ENCODE peak calls at places on chromosomes 7 and 10, in ten cellular contexts. E, Y, H, G, V, L, N, Z, D and C are unnamed samples.

GRCh38 chr7:128794020-128794419 is 2.3 kb downstream of the CCDC136 start:
- DNase-seq in E (no peak), Y (no peak), H (no peak), G (no peak), V (no peak), L (no peak), N (no peak), Z (no peak), D (no peak), C (no peak)

GRCh38 chr10:132865851-132866600 is 76.3 kb downstream of the CFAP46 start:
- DNase-seq in E (peak; percentile 17), Y (no peak), H (no peak), G (peak; percentile 4), V (peak; percentile 42), L (peak; percentile 54), N (no peak), Z (peak; percentile 2), D (no peak), C (peak; percentile 14)

GRCh38 chr10:93471110-93471651 is 11.0 kb downstream of the MYOF start:
- DNase-seq in E (no peak), Y (no peak), H (peak; percentile 88), G (no peak), V (no peak), L (peak; percentile 60), N (no peak), Z (no peak), D (no peak), C (no peak)

GRCh38 chr10:71213761-71214440 is 1.5 kb downstream of the UNC5B start:
- DNase-seq in E (no peak), Y (no peak), H (peak; percentile 33), G (no peak), V (no peak), L (no peak), N (peak; percentile 21), Z (peak; percentile 41), D (no peak), C (peak; percentile 85)

GRCh38 chr10:7610651-7611389 is 55.9 kb downstream of the ITIH5 start:
- DNase-seq in E (no peak), Y (peak; percentile 68), H (no peak), G (no peak), V (no peak), L (peak; percentile 84), N (no peak), Z (peak; percentile 44), D (no peak), C (no peak)

GRCh38 chr10:101745074-101745690 is 30.7 kb downstream of the FGF8 start:
- DNase-seq in E (no peak), Y (no peak), H (no peak), G (no peak), V (no peak), L (no peak), N (no peak), Z (no peak), D (no peak), C (peak; percentile 62)

GRCh38 chr7:140074780-140075179 is 12.0 kb upstream of the PARP12 start:
- DNase-seq in E (no peak), Y (no peak), H (no peak), G (no peak), V (no peak), L (no peak), N (no peak), Z (no peak), D (no peak), C (no peak)

GRCh38 chr7:13790611-13791010 is 198.9 kb downstream of the ETV1 start:
- DNase-seq in E (no peak), Y (no peak), H (no peak), G (no peak), V (no peak), L (no peak), N (no peak), Z (no peak), D (no peak), C (no peak)

DNA sequence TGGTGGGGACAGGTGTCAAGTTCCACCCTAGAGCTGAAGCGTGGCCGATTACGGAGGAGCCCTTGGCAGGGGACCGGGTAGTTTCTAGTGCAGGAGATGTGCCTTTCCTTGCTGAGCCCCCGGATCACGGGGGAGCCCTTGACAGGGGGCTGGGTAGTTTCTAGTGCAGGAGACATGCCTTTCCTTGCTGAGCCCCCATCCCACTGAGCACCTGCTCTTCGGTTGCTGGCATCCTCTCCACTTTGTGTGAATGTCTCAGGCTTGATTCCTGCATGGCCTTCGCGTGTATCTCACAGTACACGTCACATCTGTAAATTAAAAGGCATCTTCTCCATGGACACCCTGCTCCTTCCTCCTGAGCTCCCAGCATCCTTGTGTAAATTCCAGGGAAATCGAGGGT is 263.5 kb downstream of the ADARB2 start:
- DNase-seq in E (no peak), Y (no peak), H (no peak), G (no peak), V (peak; percentile 1), L (no peak), N (no peak), Z (no peak), D (no peak), C (no peak)
- TF ChIP-seq EP300 in E (no peak), Y (no peak), H (no peak), G (no peak), V (no peak), L (no peak), N (no peak), Z (no peak), D (no peak), C (no peak)

DNA sequence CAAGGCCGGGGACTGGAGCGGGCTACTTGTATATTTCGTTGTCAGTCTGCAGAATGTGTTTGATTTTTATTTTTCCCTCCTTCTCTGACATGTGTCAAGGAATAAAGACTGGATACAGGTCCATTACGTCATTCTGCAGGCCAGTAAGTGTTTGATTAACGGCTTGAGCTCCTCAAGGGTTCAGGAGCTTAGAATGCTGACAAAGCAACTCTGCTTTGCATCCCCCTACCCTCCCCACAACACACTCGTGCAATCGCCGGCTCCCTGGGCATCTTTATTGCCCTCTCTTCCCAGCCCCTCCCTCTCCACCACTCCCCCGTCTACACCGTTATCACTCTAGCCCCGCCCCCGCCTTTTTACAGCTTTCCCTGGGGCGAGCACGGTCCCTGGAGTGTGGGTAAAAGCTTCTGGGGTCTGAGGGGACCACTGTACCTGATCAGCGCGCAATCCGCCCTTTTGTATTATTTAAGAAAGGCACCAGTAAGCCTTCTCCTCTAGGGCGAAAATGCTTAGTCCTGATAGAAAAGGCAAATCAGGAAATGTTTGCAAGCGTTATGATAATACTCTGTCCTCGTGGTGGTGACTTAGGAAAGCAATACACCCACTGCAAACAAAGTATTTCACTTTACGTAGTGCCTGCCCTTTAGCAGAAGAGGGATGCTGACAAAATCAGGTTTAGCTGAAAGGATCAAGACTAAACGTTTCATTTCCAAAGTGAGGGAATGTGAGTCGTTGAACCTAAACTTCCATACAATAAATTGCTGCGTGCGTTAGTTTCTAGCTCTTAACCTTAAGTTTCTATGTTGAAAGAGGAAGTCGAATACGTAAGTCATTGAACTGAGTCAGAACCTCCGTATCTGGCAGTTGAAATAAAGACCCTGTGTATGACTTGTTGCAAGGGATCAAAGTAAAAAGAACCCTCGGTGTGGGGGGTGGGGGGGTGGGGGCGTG is 1.4 kb upstream of the CREB5 start:
- DNase-seq in E (no peak), Y (peak; percentile 45), H (no peak), G (peak; percentile 37), V (peak; percentile 63), L (peak; percentile 85), N (no peak), Z (peak; percentile 23), D (no peak), C (no peak)
- TF ChIP-seq POLR2A in E (no peak), Y (no peak), H (no peak), G (no peak), V (no peak), L (no peak), N (no peak), Z (no peak), D (peak; percentile 51), C (no peak)

DNA sequence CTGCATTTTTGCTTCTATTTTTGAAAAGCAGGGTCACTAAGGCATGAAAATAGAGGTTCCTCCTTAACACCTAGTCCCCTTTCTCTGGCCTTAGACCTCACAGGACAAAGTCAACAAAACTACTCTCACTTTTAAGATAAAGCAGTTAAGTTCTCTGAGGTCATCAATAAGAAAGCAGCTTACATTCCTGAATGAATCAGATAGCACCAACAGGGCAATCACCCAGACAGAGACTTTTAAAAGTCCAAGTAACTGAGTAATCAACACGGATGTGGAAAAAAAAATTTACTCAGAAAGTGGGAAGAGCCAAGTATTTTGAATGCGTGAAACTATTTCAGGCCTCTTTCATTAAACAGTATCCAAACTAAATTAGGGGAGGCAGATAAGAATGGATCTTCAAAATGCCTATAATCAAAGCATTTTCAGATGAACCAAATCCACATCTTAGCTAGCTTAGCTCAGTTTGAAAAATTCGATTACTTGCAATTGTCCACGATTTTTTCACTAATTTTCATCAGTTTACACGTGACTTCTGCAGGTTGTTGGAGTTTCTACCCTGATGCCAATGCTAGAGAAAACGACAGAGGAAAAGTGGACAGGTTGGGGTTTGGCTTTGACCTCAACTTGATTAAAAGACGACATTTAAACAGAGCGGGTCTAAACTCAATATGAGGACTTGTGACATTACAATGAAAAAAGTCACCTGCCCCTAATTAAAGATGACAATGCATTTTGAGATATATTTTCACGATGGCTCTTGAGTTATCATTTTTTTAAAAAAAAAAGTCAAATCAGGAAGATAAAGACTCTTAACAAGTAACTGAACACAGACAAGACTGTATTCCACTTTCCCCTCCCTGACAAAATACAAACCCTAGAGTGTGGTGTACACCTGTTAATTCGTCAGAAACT is 1.6 kb downstream of the BEND7 start:
- DNase-seq in E (no peak), Y (no peak), H (peak; percentile 53), G (no peak), V (no peak), L (no peak), N (no peak), Z (no peak), D (no peak), C (no peak)
- TF ChIP-seq EP300 in E (no peak), Y (no peak), H (no peak), G (no peak), V (no peak), L (no peak), N (no peak), Z (no peak), D (no peak), C (no peak)

GRCh38 chr7:157120181-157120580 is 18.5 kb upstream of the UBE3C start:
- DNase-seq in E (peak; percentile 23), Y (no peak), H (no peak), G (no peak), V (no peak), L (no peak), N (no peak), Z (no peak), D (no peak), C (peak; percentile 39)

GRCh38 chr7:157125376-157126223 is 13.1 kb upstream of the UBE3C start:
- DNase-seq in E (no peak), Y (no peak), H (no peak), G (no peak), V (no peak), L (no peak), N (no peak), Z (no peak), D (no peak), C (no peak)

GRCh38 chr7:157121184-157121715 is 17.5 kb upstream of the UBE3C start:
- DNase-seq in E (peak; percentile 20), Y (no peak), H (no peak), G (no peak), V (no peak), L (no peak), N (no peak), Z (no peak), D (no peak), C (peak; percentile 69)

GRCh38 chr7:157124655-157125054 is 14.1 kb upstream of the UBE3C start:
- DNase-seq in E (no peak), Y (no peak), H (no peak), G (no peak), V (no peak), L (no peak), N (peak; percentile 29), Z (no peak), D (no peak), C (no peak)

GRCh38 chr7:157122800-157123495 is 15.8 kb upstream of the UBE3C start:
- DNase-seq in E (peak; percentile 19), Y (no peak), H (no peak), G (no peak), V (no peak), L (no peak), N (no peak), Z (no peak), D (no peak), C (no peak)
- TF ChIP-seq POLR2A in E (no peak), Y (no peak), H (no peak), G (no peak), V (no peak), L (no peak), N (no peak), Z (no peak), D (no peak), C (no peak)